ENCODE peak calls at places on chromosomes 7 and 10, in eight cellular contexts. I is endodermal cell, N is heart right ventricle, M is colonic mucosa, P is tibial nerve, E is neural progenitor cell, U is tibial artery, Y is cardiac fibroblast. Z is an unnamed sample.

GRCh38 chr10:132538031-132538789 is 623 bp downstream of the INPP5A start:
- DNase-seq in I (peak; percentile 62), N (no peak), M (no peak), P (no peak), E (no peak), U (peak; percentile 68), Y (no peak), Z (no peak)

GRCh38 chr7:69862413-69863064 is 264.3 kb downstream of the AUTS2 start:
- DNase-seq in I (no peak), N (no peak), M (no peak), P (no peak), E (no peak), U (no peak), Y (no peak), Z (no peak)

GRCh38 chr7:77813180-77813579 is 14.6 kb downstream of the PHTF2 start:
- DNase-seq in I (no peak), N (no peak), M (no peak), P (no peak), E (no peak), U (no peak), Y (no peak), Z (no peak)

GRCh38 chr10:3761916-3762708 is 22.9 kb downstream of the KLF6 start:
- DNase-seq in I (peak; percentile 80), N (no peak), M (peak; percentile 18), P (no peak), E (peak; percentile 84), U (no peak), Y (no peak), Z (no peak)

GRCh38 chr10:13823046-13823711 is 236.4 kb downstream of the PRPF18 start:
- DNase-seq in I (peak; percentile 61), N (no peak), M (no peak), P (no peak), E (peak; percentile 40), U (no peak), Y (no peak), Z (no peak)

GRCh38 chr10:102120142-102120986 is at the start of gene LDB1:
- DNase-seq in I (peak; percentile 91), N (peak; percentile 86), M (peak; percentile 86), P (peak; percentile 56), E (peak; percentile 93), U (peak; percentile 90), Y (peak; percentile 62), Z (peak; percentile 53)

GRCh38 chr7:104973227-104973626 is 40.8 kb upstream of the KMT2E start:
- DNase-seq in I (no peak), N (no peak), M (no peak), P (no peak), E (no peak), U (no peak), Y (no peak), Z (no peak)

GRCh38 chr7:22992874-22993840 is 20.8 kb downstream of the HYCC1 start:
- DNase-seq in I (no peak), N (no peak), M (no peak), P (no peak), E (no peak), U (no peak), Y (no peak), Z (no peak)

GRCh38 chr7:95630702-95631458 is 34.6 kb upstream of the PDK4 start:
- DNase-seq in I (no peak), N (no peak), M (no peak), P (no peak), E (no peak), U (no peak), Y (peak; percentile 46), Z (no peak)

GRCh38 chr7:34449765-34450164 is 208.3 kb upstream of the NPSR1 start:
- DNase-seq in I (no peak), N (no peak), M (no peak), P (no peak), E (no peak), U (no peak), Y (no peak), Z (no peak)

GRCh38 chr7:101474178-101474577 is 111.5 kb downstream of the COL26A1 start:
- DNase-seq in I (no peak), N (no peak), M (no peak), P (no peak), E (no peak), U (no peak), Y (no peak), Z (no peak)

GRCh38 chr7:148830897-148831692 is 53.0 kb downstream of the EZH2 start:
- DNase-seq in I (no peak), N (no peak), M (no peak), P (no peak), E (no peak), U (no peak), Y (no peak), Z (no peak)

GRCh38 chr7:148831782-148832181 is 52.3 kb downstream of the EZH2 start:
- DNase-seq in I (no peak), N (no peak), M (no peak), P (no peak), E (no peak), U (no peak), Y (no peak), Z (no peak)

GRCh38 chr7:148835854-148836253 is 48.2 kb downstream of the EZH2 start:
- DNase-seq in I (no peak), N (no peak), M (no peak), P (no peak), E (no peak), U (no peak), Y (peak; percentile 22), Z (no peak)

GRCh38 chr7:148838905-148839304 is 45.2 kb downstream of the EZH2 start:
- DNase-seq in I (no peak), N (no peak), M (no peak), P (no peak), E (no peak), U (no peak), Y (no peak), Z (no peak)

DNA sequence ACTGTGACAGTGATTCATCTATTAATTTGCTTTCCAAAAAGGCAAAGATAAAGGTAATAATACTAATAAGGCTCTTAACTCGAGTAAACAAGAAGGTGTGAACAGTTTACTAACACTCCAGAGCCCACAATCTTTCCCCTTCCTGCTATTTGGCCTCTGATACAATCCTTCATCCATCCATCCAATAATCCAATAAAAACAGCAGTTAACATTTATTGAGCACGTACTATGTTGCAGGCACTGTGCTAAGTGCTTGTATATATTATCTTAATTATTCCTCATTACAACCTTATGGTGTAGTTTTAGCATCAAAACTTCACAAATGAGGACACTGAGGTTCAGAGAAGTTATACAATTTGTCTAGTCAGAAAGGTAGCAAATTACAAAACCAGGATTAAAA is 49.5 kb downstream of the EZH2 start:
- DNase-seq in I (no peak), N (no peak), M (no peak), P (no peak), E (no peak), U (no peak), Y (no peak), Z (no peak)
- TF ChIP-seq CTCF in I (no peak), N (no peak), M (no peak), P (no peak), E (no peak), U (no peak), Y (no peak), Z (no peak)

GRCh38 chr10:97785731-97786130 is 13.9 kb upstream of the SFRP5 start:
- DNase-seq in I (no peak), N (no peak), M (no peak), P (no peak), E (no peak), U (no peak), Y (no peak), Z (no peak)

GRCh38 chr10:97789770-97790397 is 18.1 kb upstream of the SFRP5 start:
- DNase-seq in I (no peak), N (no peak), M (no peak), P (no peak), E (no peak), U (no peak), Y (no peak), Z (no peak)

GRCh38 chr10:97792058-97792721 is 20.4 kb upstream of the SFRP5 start:
- DNase-seq in I (peak; percentile 95), N (peak; percentile 60), M (peak; percentile 76), P (peak; percentile 40), E (peak; percentile 74), U (peak; percentile 75), Y (peak; percentile 61), Z (peak; percentile 3)

GRCh38 chr10:97785231-97785630 is 13.4 kb upstream of the SFRP5 start:
- DNase-seq in I (no peak), N (no peak), M (no peak), P (no peak), E (no peak), U (no peak), Y (no peak), Z (no peak)

GRCh38 chr10:97788552-97789442 is 17.0 kb upstream of the SFRP5 start:
- DNase-seq in I (peak; percentile 85), N (peak; percentile 48), M (peak; percentile 67), P (no peak), E (no peak), U (no peak), Y (no peak), Z (no peak)
- H3K4me3 ChIP-seq in I (peak overlapping the region; percentile 58), N (peak overlapping the region; percentile 0), M (no peak overlapping the region), P (no peak overlapping the region), E (no peak overlapping the region), U (no peak overlapping the region), Y (no peak overlapping the region), Z (no peak overlapping the region)

GRCh38 chr10:49418053-49418326 is 22.1 kb upstream of the DRGX start:
- DNase-seq in I (no peak), N (no peak), M (no peak), P (no peak), E (no peak), U (no peak), Y (no peak), Z (no peak)

GRCh38 chr10:49419005-49419404 is 23.1 kb upstream of the DRGX start:
- DNase-seq in I (peak; percentile 78), N (no peak), M (no peak), P (no peak), E (no peak), U (no peak), Y (no peak), Z (no peak)

GRCh38 chr10:49417311-49418052 is 21.6 kb upstream of the DRGX start:
- DNase-seq in I (no peak), N (no peak), M (no peak), P (no peak), E (no peak), U (no peak), Y (no peak), Z (no peak)

GRCh38 chr10:49415846-49416245 is 20.0 kb upstream of the DRGX start:
- DNase-seq in I (no peak), N (no peak), M (no peak), P (no peak), E (no peak), U (no peak), Y (no peak), Z (no peak)

GRCh38 chr10:49418328-49418727 is 22.4 kb upstream of the DRGX start:
- DNase-seq in I (no peak), N (no peak), M (no peak), P (no peak), E (no peak), U (no peak), Y (no peak), Z (no peak)
- TF ChIP-seq CTCF in I (peak; percentile 39), N (no peak), M (no peak), P (no peak), E (peak; percentile 34), U (no peak), Y (no peak), Z (no peak)

DNA sequence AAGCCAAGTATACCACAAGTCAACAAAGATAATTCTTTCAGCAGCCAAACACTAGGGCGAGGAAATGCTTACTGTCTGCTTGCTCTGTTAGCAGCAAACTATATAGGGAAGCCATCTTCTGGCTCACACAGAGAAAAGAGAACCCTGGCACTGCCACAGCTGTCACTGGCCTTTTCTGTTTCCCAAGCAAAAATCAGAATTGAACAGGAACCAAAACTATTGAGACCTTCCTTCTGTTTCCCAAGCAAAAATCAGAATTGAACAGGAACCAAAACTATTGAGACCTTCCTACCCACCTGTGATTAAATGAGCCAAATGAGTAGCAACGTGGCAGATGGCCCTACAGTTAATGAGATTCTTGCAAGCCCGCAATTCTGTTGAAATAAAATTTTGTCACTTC is 54.4 kb downstream of the LRRTM3 start:
- DNase-seq in I (no peak), N (no peak), M (no peak), P (no peak), E (no peak), U (no peak), Y (no peak), Z (no peak)
- H3K4me3 ChIP-seq in I (no peak overlapping the region), N (no peak overlapping the region), M (no peak overlapping the region), P (no peak overlapping the region), E (no peak overlapping the region), U (no peak overlapping the region), Y (no peak overlapping the region), Z (no peak overlapping the region)

Z was measured in AG04450.